ENCODE peak calls at places on chromosomes 5 and 9, in seven cellular contexts. One of them, this sample, is unnamed.

GRCh38 chr5:137481596-137481995 is 17.5 kb downstream of the SPOCK1 start:
- DNase-seq in HL-60: no peak
- DNase-seq in suprapubic skin: no peak
- DNase-seq in HepG2: no peak
- DNase-seq in Panc1: no peak
- DNase-seq in stomach: no peak
- DNase-seq in breast epithelium: no peak
- DNase-seq in this sample: no peak

GRCh38 chr5:136766456-136766855 is 401.1 kb upstream of the TRPC7 start:
- DNase-seq in HL-60: no peak
- DNase-seq in suprapubic skin: no peak
- DNase-seq in HepG2: no peak
- DNase-seq in Panc1: no peak
- DNase-seq in stomach: no peak
- DNase-seq in breast epithelium: no peak
- DNase-seq in this sample: no peak

GRCh38 chr5:175603987-175604739 is 53.7 kb upstream of the HRH2 start:
- DNase-seq in HL-60: no peak
- DNase-seq in suprapubic skin: no peak
- DNase-seq in HepG2: no peak
- DNase-seq in Panc1: no peak
- DNase-seq in stomach: no peak
- DNase-seq in breast epithelium: no peak
- DNase-seq in this sample: no peak

GRCh38 chr5:36878421-36879088 is 2.0 kb downstream of the NIPBL start:
- DNase-seq in HL-60: no peak
- DNase-seq in suprapubic skin: no peak
- DNase-seq in HepG2: peak; percentile 45
- DNase-seq in Panc1: no peak
- DNase-seq in stomach: no peak
- DNase-seq in breast epithelium: no peak
- DNase-seq in this sample: no peak

GRCh38 chr9:132575005-132575609 is 7.3 kb upstream of the BARHL1 start:
- DNase-seq in HL-60: peak; percentile 55
- DNase-seq in suprapubic skin: no peak
- DNase-seq in HepG2: peak; percentile 48
- DNase-seq in Panc1: peak; percentile 13
- DNase-seq in stomach: peak; percentile 70
- DNase-seq in breast epithelium: no peak
- DNase-seq in this sample: no peak

GRCh38 chr5:81165493-81166119 is 67.5 kb upstream of the CKMT2 start:
- DNase-seq in HL-60: peak; percentile 12
- DNase-seq in suprapubic skin: no peak
- DNase-seq in HepG2: peak; percentile 67
- DNase-seq in Panc1: peak; percentile 67
- DNase-seq in stomach: no peak
- DNase-seq in breast epithelium: peak; percentile 34
- DNase-seq in this sample: no peak

GRCh38 chr9:69771775-69772418 is 12.1 kb upstream of the PTAR1 start:
- DNase-seq in HL-60: no peak
- DNase-seq in suprapubic skin: no peak
- DNase-seq in HepG2: no peak
- DNase-seq in Panc1: no peak
- DNase-seq in stomach: no peak
- DNase-seq in breast epithelium: no peak
- DNase-seq in this sample: no peak

GRCh38 chr5:997001-997474 is 11.6 kb upstream of the NKD2 start:
- DNase-seq in HL-60: no peak
- DNase-seq in suprapubic skin: peak; percentile 70
- DNase-seq in HepG2: peak; percentile 35
- DNase-seq in Panc1: no peak
- DNase-seq in stomach: no peak
- DNase-seq in breast epithelium: no peak
- DNase-seq in this sample: no peak

GRCh38 chr5:169701910-169702451 is 64.9 kb downstream of the DOCK2 start:
- DNase-seq in HL-60: no peak
- DNase-seq in suprapubic skin: no peak
- DNase-seq in HepG2: no peak
- DNase-seq in Panc1: no peak
- DNase-seq in stomach: no peak
- DNase-seq in breast epithelium: no peak
- DNase-seq in this sample: no peak

GRCh38 chr5:77232959-77233358 is 22.5 kb downstream of the PDE8B start:
- DNase-seq in HL-60: peak; percentile 74
- DNase-seq in suprapubic skin: no peak
- DNase-seq in HepG2: no peak
- DNase-seq in Panc1: no peak
- DNase-seq in stomach: no peak
- DNase-seq in breast epithelium: no peak
- DNase-seq in this sample: no peak

GRCh38 chr5:52727001-52727400 is 60.7 kb upstream of the ITGA1 start:
- DNase-seq in HL-60: no peak
- DNase-seq in suprapubic skin: no peak
- DNase-seq in HepG2: no peak
- DNase-seq in Panc1: no peak
- DNase-seq in stomach: no peak
- DNase-seq in breast epithelium: no peak
- DNase-seq in this sample: no peak

GRCh38 chr5:168443533-168443932 is 42.7 kb upstream of the RARS1 start:
- DNase-seq in HL-60: no peak
- DNase-seq in suprapubic skin: no peak
- DNase-seq in HepG2: no peak
- DNase-seq in Panc1: no peak
- DNase-seq in stomach: no peak
- DNase-seq in breast epithelium: no peak
- DNase-seq in this sample: no peak

GRCh38 chr5:159947708-159948358 is 31.6 kb downstream of the ADRA1B start:
- DNase-seq in HL-60: no peak
- DNase-seq in suprapubic skin: no peak
- DNase-seq in HepG2: no peak
- DNase-seq in Panc1: no peak
- DNase-seq in stomach: no peak
- DNase-seq in breast epithelium: no peak
- DNase-seq in this sample: no peak

GRCh38 chr9:5263568-5264218 is 32.5 kb downstream of the INSL4 start:
- DNase-seq in HL-60: no peak
- DNase-seq in suprapubic skin: no peak
- DNase-seq in HepG2: peak; percentile 15
- DNase-seq in Panc1: no peak
- DNase-seq in stomach: no peak
- DNase-seq in breast epithelium: no peak
- DNase-seq in this sample: no peak

GRCh38 chr9:113221800-113222481 is 597 bp downstream of the SLC31A1 start:
- DNase-seq in HL-60: no peak
- DNase-seq in suprapubic skin: no peak
- DNase-seq in HepG2: peak; percentile 15
- DNase-seq in Panc1: no peak
- DNase-seq in stomach: no peak
- DNase-seq in breast epithelium: no peak
- DNase-seq in this sample: no peak

GRCh38 chr9:134553061-134553891 is 88.3 kb upstream of the COL5A1 start:
- DNase-seq in HL-60: no peak
- DNase-seq in suprapubic skin: no peak
- DNase-seq in HepG2: no peak
- DNase-seq in Panc1: no peak
- DNase-seq in stomach: no peak
- DNase-seq in breast epithelium: no peak
- DNase-seq in this sample: no peak

GRCh38 chr9:113275147-113276131 is at the start of the genes CDC26 and PRPF4:
- DNase-seq in HL-60: peak; percentile 96
- DNase-seq in suprapubic skin: peak; percentile 99
- DNase-seq in HepG2: peak; percentile 97
- DNase-seq in Panc1: peak; percentile 67
- DNase-seq in stomach: peak; percentile 97
- DNase-seq in breast epithelium: peak; percentile 96
- DNase-seq in this sample: peak; percentile 94

GRCh38 chr5:147788023-147788422 is 5.5 kb upstream of the JAKMIP2 start:
- DNase-seq in HL-60: no peak
- DNase-seq in suprapubic skin: no peak
- DNase-seq in HepG2: no peak
- DNase-seq in Panc1: no peak
- DNase-seq in stomach: no peak
- DNase-seq in breast epithelium: no peak
- DNase-seq in this sample: no peak

GRCh38 chr9:75085640-75086039 is 2.3 kb downstream of the NMRK1 start:
- DNase-seq in HL-60: peak; percentile 39
- DNase-seq in suprapubic skin: no peak
- DNase-seq in HepG2: no peak
- DNase-seq in Panc1: no peak
- DNase-seq in stomach: no peak
- DNase-seq in breast epithelium: no peak
- DNase-seq in this sample: no peak

GRCh38 chr9:131994364-131995110 is 85.1 kb downstream of the MED27 start:
- DNase-seq in HL-60: no peak
- DNase-seq in suprapubic skin: no peak
- DNase-seq in HepG2: no peak
- DNase-seq in Panc1: no peak
- DNase-seq in stomach: no peak
- DNase-seq in breast epithelium: no peak
- DNase-seq in this sample: no peak

GRCh38 chr5:179766726-179767455 is 26.9 kb upstream of the LTC4S start:
- DNase-seq in HL-60: no peak
- DNase-seq in suprapubic skin: no peak
- DNase-seq in HepG2: no peak
- DNase-seq in Panc1: no peak
- DNase-seq in stomach: no peak
- DNase-seq in breast epithelium: no peak
- DNase-seq in this sample: no peak

GRCh38 chr5:65205016-65205415 is 276.7 kb downstream of the ADAMTS6 start:
- DNase-seq in HL-60: no peak
- DNase-seq in suprapubic skin: no peak
- DNase-seq in HepG2: no peak
- DNase-seq in Panc1: no peak
- DNase-seq in stomach: no peak
- DNase-seq in breast epithelium: no peak
- DNase-seq in this sample: no peak

DNA sequence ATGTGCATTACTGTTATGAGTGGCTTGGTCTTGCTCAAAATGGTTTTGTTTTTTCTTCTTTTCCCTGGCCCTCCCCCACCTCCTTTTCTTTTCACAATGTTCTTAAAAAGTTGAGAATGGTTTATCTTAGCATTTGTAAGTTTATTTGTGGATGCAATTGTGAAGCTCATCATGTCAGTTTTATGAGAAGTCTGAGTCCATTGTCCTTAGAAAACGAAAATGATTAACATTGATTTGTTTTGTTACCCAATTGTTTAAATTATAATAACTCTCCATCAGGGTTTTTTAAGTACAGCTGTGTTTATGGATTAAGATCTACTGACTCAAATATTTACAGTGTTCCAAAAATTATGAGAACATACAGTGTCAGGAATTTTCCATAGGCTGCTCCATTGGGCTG is 511.3 kb upstream of the PAPPA start:
- DNase-seq in HL-60: no peak
- DNase-seq in suprapubic skin: no peak
- DNase-seq in HepG2: no peak
- DNase-seq in Panc1: no peak
- DNase-seq in stomach: no peak
- DNase-seq in breast epithelium: no peak
- DNase-seq in this sample: no peak
- H3K27ac ChIP-seq in HL-60: no peak overlapping the region
- H3K27ac ChIP-seq in suprapubic skin: no peak overlapping the region
- H3K27ac ChIP-seq in HepG2: no peak overlapping the region
- H3K27ac ChIP-seq in Panc1: no peak overlapping the region
- H3K27ac ChIP-seq in stomach: no peak overlapping the region
- H3K27ac ChIP-seq in breast epithelium: no peak overlapping the region
- H3K27ac ChIP-seq in this sample: no peak overlapping the region

GRCh38 chr5:32254987-32255900 is 57.5 kb downstream of the MTMR12 start:
- DNase-seq in HL-60: no peak
- DNase-seq in suprapubic skin: peak; percentile 67
- DNase-seq in HepG2: no peak
- DNase-seq in Panc1: no peak
- DNase-seq in stomach: no peak
- DNase-seq in breast epithelium: no peak
- DNase-seq in this sample: no peak
- TF ChIP-seq POLR2AphosphoS5 in HL-60: no peak
- TF ChIP-seq POLR2AphosphoS5 in suprapubic skin: no peak
- TF ChIP-seq POLR2AphosphoS5 in HepG2: no peak
- TF ChIP-seq POLR2AphosphoS5 in Panc1: no peak
- TF ChIP-seq POLR2AphosphoS5 in stomach: no peak
- TF ChIP-seq POLR2AphosphoS5 in breast epithelium: no peak
- TF ChIP-seq POLR2AphosphoS5 in this sample: no peak

DNA sequence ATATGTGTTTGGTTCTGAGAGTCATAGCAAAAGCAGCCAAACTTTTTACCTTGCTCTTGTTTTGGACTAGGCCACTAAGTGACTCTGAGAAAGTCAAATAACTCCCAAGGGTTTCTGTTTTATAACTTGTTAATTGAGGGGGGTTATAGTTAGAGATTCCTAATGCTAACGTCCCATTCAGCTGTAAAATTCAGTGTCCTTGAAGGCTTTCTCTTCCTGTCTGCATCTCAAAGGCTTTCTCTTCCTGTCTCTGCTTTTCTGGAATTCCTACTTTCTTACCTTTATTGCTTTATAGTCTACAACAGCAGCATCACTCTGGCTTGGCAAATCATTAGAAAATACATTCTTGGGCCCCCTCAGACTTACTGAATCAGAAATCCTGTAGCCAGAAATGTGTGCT is 479.5 kb upstream of the SEMA6A start:
- DNase-seq in HL-60: no peak
- DNase-seq in suprapubic skin: no peak
- DNase-seq in HepG2: no peak
- DNase-seq in Panc1: no peak
- DNase-seq in stomach: no peak
- DNase-seq in breast epithelium: no peak
- DNase-seq in this sample: no peak
- H3K27ac ChIP-seq in HL-60: no peak overlapping the region
- H3K27ac ChIP-seq in suprapubic skin: no peak overlapping the region
- H3K27ac ChIP-seq in HepG2: no peak overlapping the region
- H3K27ac ChIP-seq in Panc1: no peak overlapping the region
- H3K27ac ChIP-seq in stomach: no peak overlapping the region
- H3K27ac ChIP-seq in breast epithelium: no peak overlapping the region
- H3K27ac ChIP-seq in this sample: no peak overlapping the region

GRCh38 chr9:13707635-13708410 is 428.3 kb upstream of the MPDZ start:
- DNase-seq in HL-60: no peak
- DNase-seq in suprapubic skin: no peak
- DNase-seq in HepG2: no peak
- DNase-seq in Panc1: no peak
- DNase-seq in stomach: no peak
- DNase-seq in breast epithelium: no peak
- DNase-seq in this sample: no peak

GRCh38 chr9:13705356-13705755 is 425.9 kb upstream of the MPDZ start:
- DNase-seq in HL-60: no peak
- DNase-seq in suprapubic skin: no peak
- DNase-seq in HepG2: no peak
- DNase-seq in Panc1: no peak
- DNase-seq in stomach: no peak
- DNase-seq in breast epithelium: no peak
- DNase-seq in this sample: no peak

GRCh38 chr9:13705913-13706312 is 426.4 kb upstream of the MPDZ start:
- DNase-seq in HL-60: no peak
- DNase-seq in suprapubic skin: no peak
- DNase-seq in HepG2: no peak
- DNase-seq in Panc1: no peak
- DNase-seq in stomach: no peak
- DNase-seq in breast epithelium: peak; percentile 30
- DNase-seq in this sample: no peak
- TF ChIP-seq POLR2AphosphoS5 in HL-60: no peak
- TF ChIP-seq POLR2AphosphoS5 in suprapubic skin: peak; percentile 87
- TF ChIP-seq POLR2AphosphoS5 in HepG2: no peak
- TF ChIP-seq POLR2AphosphoS5 in Panc1: no peak
- TF ChIP-seq POLR2AphosphoS5 in stomach: peak; percentile 36
- TF ChIP-seq POLR2AphosphoS5 in breast epithelium: peak; percentile 57
- TF ChIP-seq POLR2AphosphoS5 in this sample: no peak

This sample was measured in SK-N-MC.